ENCODE peak calls at places on chromosomes 5 and 9, in seven cellular contexts. Q is HCT116, H is PC-3, C is neural progenitor cell, U is MM.1S, E is GM23248, W is GM23338. A is an unnamed sample.

GRCh38 chr5:111960466-111961215 is 203.6 kb upstream of the NREP start:
- DNase-seq in Q (no peak), E (peak; percentile 85), H (peak; percentile 44), C (no peak), W (no peak), U (no peak), A (no peak)

GRCh38 chr9:115997923-115998322 is 155.7 kb upstream of the PAPPA start:
- DNase-seq in E (peak; percentile 84), H (peak; percentile 54), U (no peak), W (no peak), C (no peak), Q (no peak), A (no peak)

GRCh38 chr9:95074632-95075269 is 242.8 kb downstream of the FANCC start:
- DNase-seq in U (no peak), W (no peak), E (no peak), Q (no peak), H (no peak), C (no peak), A (no peak)

GRCh38 chr9:93663877-93664548 is 87.6 kb downstream of the PHF2 start:
- DNase-seq in C (no peak), Q (no peak), U (no peak), W (no peak), H (no peak), E (no peak), A (no peak)

GRCh38 chr5:81420039-81420667 is 26.2 kb upstream of the ACOT12 start:
- DNase-seq in H (peak; percentile 89), Q (peak; percentile 74), U (no peak), E (peak; percentile 96), C (no peak), W (no peak), A (no peak)

GRCh38 chr9:108434502-108434901 is 421.3 kb downstream of the ACTL7B start:
- DNase-seq in U (no peak), E (peak; percentile 27), C (no peak), Q (no peak), H (no peak), W (no peak), A (no peak)

GRCh38 chr9:126108240-126108639 is 218.4 kb upstream of the MVB12B start:
- DNase-seq in W (peak; percentile 69), H (no peak), E (peak; percentile 32), Q (no peak), U (no peak), C (peak; percentile 76), A (peak; percentile 33)

GRCh38 chr9:15837079-15837679 is 284.3 kb downstream of the CCDC171 start:
- DNase-seq in E (peak; percentile 70), U (peak; percentile 43), H (peak; percentile 76), C (peak; percentile 69), W (peak; percentile 80), Q (peak; percentile 36), A (peak; percentile 80)

GRCh38 chr5:9553561-9553960 is 7.7 kb upstream of the SEMA5A start:
- DNase-seq in Q (no peak), H (no peak), W (no peak), C (no peak), E (no peak), U (no peak), A (peak; percentile 16)

GRCh38 chr5:99000878-99001277 is 72.1 kb upstream of the CHD1 start:
- DNase-seq in W (no peak), C (no peak), U (no peak), Q (no peak), E (peak; percentile 63), H (peak; percentile 27), A (no peak)

GRCh38 chr5:122311888-122312669 is at the start of gene SNCAIP:
- DNase-seq in U (peak; percentile 65), H (peak; percentile 5), C (peak; percentile 83), E (peak; percentile 79), Q (no peak), W (peak; percentile 74), A (peak; percentile 75)

GRCh38 chr9:135480071-135480941 is 724 bp downstream of the PPP1R26 start:
- DNase-seq in Q (no peak), E (peak; percentile 73), U (peak; percentile 25), C (peak; percentile 65), H (peak; percentile 52), W (peak; percentile 71), A (peak; percentile 66)

GRCh38 chr5:137921931-137922330 is 32.7 kb downstream of the PKD2L2 start:
- DNase-seq in Q (no peak), W (no peak), U (no peak), C (no peak), E (peak; percentile 53), H (peak; percentile 41), A (no peak)

GRCh38 chr5:60504342-60504741 is 195.6 kb downstream of the DEPDC1B start:
- DNase-seq in C (no peak), E (no peak), H (no peak), W (no peak), Q (no peak), U (peak; percentile 76), A (no peak)

GRCh38 chr5:82820188-82820587 is 257.0 kb downstream of the TMEM167A start:
- DNase-seq in H (peak; percentile 86), U (no peak), E (peak; percentile 22), C (no peak), Q (no peak), W (no peak), A (no peak)

GRCh38 chr5:172858990-172859811 is 25.1 kb downstream of the ERGIC1 start:
- DNase-seq in U (no peak), H (peak; percentile 55), E (peak; percentile 91), W (no peak), Q (no peak), C (no peak), A (peak; percentile 74)

GRCh38 chr9:129498451-129499376 is 122.2 kb downstream of the C9orf50 start:
- DNase-seq in E (no peak), C (no peak), Q (no peak), H (no peak), U (no peak), W (no peak), A (no peak)

GRCh38 chr9:115957571-115957970 is 196.0 kb upstream of the PAPPA start:
- DNase-seq in Q (no peak), U (no peak), C (no peak), H (no peak), E (peak; percentile 6), W (no peak), A (no peak)

GRCh38 chr5:171483453-171484177 is 64.2 kb downstream of the FGF18 start:
- DNase-seq in H (no peak), Q (no peak), W (no peak), E (peak; percentile 91), C (no peak), U (no peak), A (no peak)

GRCh38 chr9:75448281-75448680 is 360.0 kb downstream of the OSTF1 start:
- DNase-seq in W (no peak), Q (no peak), H (no peak), C (no peak), E (peak; percentile 6), U (no peak), A (no peak)

GRCh38 chr5:138520971-138521370 is 22.1 kb downstream of the ETF1 start:
- DNase-seq in E (no peak), W (no peak), Q (no peak), H (no peak), U (no peak), C (no peak), A (no peak)

GRCh38 chr5:159792180-159792579 is 124.1 kb upstream of the ADRA1B start:
- DNase-seq in U (no peak), W (no peak), H (peak; percentile 45), C (no peak), Q (no peak), E (no peak), A (no peak)

GRCh38 chr5:154211611-154212390 is 21.3 kb downstream of the GALNT10 start:
- DNase-seq in U (no peak), C (no peak), E (peak; percentile 86), Q (no peak), W (no peak), H (no peak), A (no peak)

GRCh38 chr5:109803854-109804253 is 114.1 kb downstream of the MAN2A1 start:
- DNase-seq in Q (no peak), E (no peak), H (no peak), U (no peak), C (no peak), W (no peak), A (no peak)

GRCh38 chr5:109805472-109805871 is 115.7 kb downstream of the MAN2A1 start:
- DNase-seq in U (no peak), W (peak; percentile 11), E (no peak), C (peak; percentile 26), H (no peak), Q (no peak), A (no peak)

GRCh38 chr5:109805882-109806281 is 116.2 kb downstream of the MAN2A1 start:
- DNase-seq in W (peak; percentile 24), H (no peak), E (no peak), U (no peak), Q (no peak), C (peak; percentile 72), A (no peak)
- TF ChIP-seq EZH2phosphoT487 in W (no peak), H (no peak), E (no peak), U (no peak), Q (no peak), C (no peak), A (no peak)

DNA sequence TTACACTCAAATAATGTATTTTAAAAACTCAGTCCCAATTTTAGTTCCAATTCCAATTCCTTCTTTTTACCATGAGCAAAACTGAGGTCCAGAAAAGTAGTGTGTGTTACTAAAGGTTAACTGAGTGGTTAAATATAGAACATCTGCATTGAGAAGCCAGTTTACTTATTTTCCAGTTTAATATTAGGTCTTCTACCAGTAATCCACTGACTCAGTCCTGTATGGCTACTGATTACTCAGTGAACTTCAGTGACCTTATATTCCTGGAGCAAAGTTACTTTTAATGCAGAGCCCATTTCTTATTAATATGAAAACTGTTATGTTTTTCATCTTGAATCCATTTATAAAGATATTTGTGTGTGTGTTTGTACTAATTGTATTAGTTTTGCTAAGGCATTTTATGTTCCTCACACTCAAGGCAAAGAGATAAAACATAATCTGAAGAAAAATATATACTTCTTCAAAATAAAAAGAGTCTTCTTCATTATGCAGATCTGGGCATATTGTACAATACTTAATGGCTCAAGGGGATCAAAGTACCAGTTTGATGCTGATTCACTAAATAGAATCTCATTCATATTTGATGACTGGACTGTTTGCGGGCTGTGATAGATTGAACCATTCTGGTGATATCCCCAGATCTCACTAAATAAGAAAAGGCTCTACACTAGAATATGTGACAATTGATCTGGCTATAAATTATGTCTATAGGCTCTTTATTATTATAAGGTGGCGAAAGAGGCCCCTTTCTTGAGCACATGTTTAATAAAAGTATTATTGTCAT is 60.8 kb downstream of the DMXL1 start:
- DNase-seq in C (no peak), E (peak; percentile 23), W (no peak), H (no peak), Q (no peak), U (no peak), A (no peak)
- H3K36me3 ChIP-seq in C (no peaks in the 10 kb centered on the region), E (peaks cover 21% of the 10 kb centered on the region), W (peaks cover 34% of the 10 kb centered on the region), H (no peaks in the 10 kb centered on the region), Q (no peaks in the 10 kb centered on the region), U (no peaks in the 10 kb centered on the region), A (peaks cover 4% of the 10 kb centered on the region)

GRCh38 chr5:146458894-146459293 is 11.8 kb downstream of the TCERG1 start:
- DNase-seq in E (no peak), W (no peak), U (no peak), H (no peak), C (no peak), Q (no peak), A (no peak)
- TF ChIP-seq EZH2 in E (no peak), W (no peak), U (no peak), H (no peak), C (no peak), Q (no peak), A (no peak)

DNA sequence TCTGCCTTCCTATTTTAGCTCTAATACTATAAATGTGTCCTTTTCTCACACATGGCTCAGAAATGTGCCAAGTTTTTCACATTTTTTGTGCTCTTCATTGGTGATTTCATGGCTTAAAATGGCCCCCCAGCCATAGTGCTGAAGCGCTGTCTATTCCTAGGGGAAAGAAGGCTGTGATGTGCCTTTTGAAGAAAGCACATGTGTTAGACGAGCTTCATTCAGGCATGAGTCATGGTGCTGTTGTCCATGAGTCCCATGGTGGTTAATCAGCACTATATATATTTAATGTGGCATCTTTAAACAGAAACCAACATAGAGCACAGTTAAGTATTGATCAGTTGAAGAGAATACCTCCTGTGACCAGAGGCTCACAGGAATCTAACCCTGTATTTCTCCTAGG is 55.8 kb downstream of the PDE8B start:
- DNase-seq in Q (no peak), C (no peak), E (peak; percentile 61), H (peak; percentile 18), W (no peak), U (no peak), A (no peak)
- TF ChIP-seq EZH2phosphoT487 in Q (no peak), C (no peak), E (no peak), H (no peak), W (no peak), U (no peak), A (no peak)